ENCODE peak calls at places on chromosomes 5 and 9, in seven cellular contexts. H is iPS DF 6.9; O is substantia nigra; A is osteocyte; G is AG08396; L is Right ventricle myocardium superior; E is activated naive CD8-positive, alpha-beta T cell treated with anti-CD3 and anti-CD28 coated beads for 36 hours. U is an unnamed sample.

GRCh38 chr5:165029471-165029870 is 1524.1 kb downstream of the MAT2B start:
- DNase-seq in H (peak; percentile 27), O (no peak), A (no peak), G (no peak), L (no peak), E (no peak), U (peak; percentile 23)

GRCh38 chr5:131386779-131387178 is 122.9 kb downstream of the CDC42SE2 start:
- DNase-seq in H (no peak), O (no peak), A (no peak), G (no peak), L (no peak), E (no peak), U (no peak)

GRCh38 chr9:34505370-34506120 is 17.2 kb downstream of the ENHO start:
- DNase-seq in H (no peak), O (no peak), A (no peak), G (no peak), L (no peak), E (no peak), U (no peak)

GRCh38 chr9:83066771-83067170 is 3.8 kb upstream of the RASEF start:
- DNase-seq in H (no peak), O (no peak), A (no peak), G (peak; percentile 60), L (no peak), E (no peak), U (no peak)

GRCh38 chr5:3214838-3215374 is 380.7 kb upstream of the IRX1 start:
- DNase-seq in H (no peak), O (no peak), A (peak; percentile 75), G (no peak), L (no peak), E (no peak), U (no peak)

GRCh38 chr9:113012492-113012891 is 500 bp upstream of the ZNF883 start:
- DNase-seq in H (no peak), O (no peak), A (no peak), G (no peak), L (no peak), E (no peak), U (no peak)

GRCh38 chr9:136014928-136015633 is 53.9 kb upstream of the UBAC1 start:
- DNase-seq in H (no peak), O (no peak), A (no peak), G (no peak), L (no peak), E (no peak), U (no peak)

GRCh38 chr5:141439411-141440141 is 9.3 kb downstream of the PCDHGA12 start:
- DNase-seq in H (no peak), O (no peak), A (no peak), G (no peak), L (no peak), E (no peak), U (no peak)

GRCh38 chr5:43309657-43310056 is 3.6 kb downstream of the HMGCS1 start:
- DNase-seq in H (no peak), O (no peak), A (no peak), G (no peak), L (no peak), E (no peak), U (no peak)

GRCh38 chr9:79663878-79664277 is 92.1 kb downstream of the TLE4 start:
- DNase-seq in H (no peak), O (no peak), A (no peak), G (no peak), L (no peak), E (no peak), U (no peak)

GRCh38 chr9:36485647-36486453 is 85.8 kb upstream of the RNF38 start:
- DNase-seq in H (no peak), O (peak; percentile 9), A (no peak), G (no peak), L (no peak), E (no peak), U (no peak)

GRCh38 chr5:65880673-65881072 is 45.7 kb upstream of the ERBIN start:
- DNase-seq in H (no peak), O (no peak), A (no peak), G (no peak), L (no peak), E (no peak), U (no peak)

GRCh38 chr5:95664204-95664786 is 17.7 kb downstream of the RFESD start:
- DNase-seq in H (no peak), O (peak; percentile 5), A (no peak), G (peak; percentile 17), L (no peak), E (peak; percentile 4), U (peak; percentile 76)

GRCh38 chr5:171709930-171710329 is 75.7 kb upstream of the SMIM23 start:
- DNase-seq in H (no peak), O (no peak), A (peak; percentile 42), G (no peak), L (peak; percentile 57), E (no peak), U (no peak)

GRCh38 chr5:174837919-174838902 is 113.8 kb downstream of the MSX2 start:
- DNase-seq in H (peak; percentile 27), O (peak; percentile 5), A (no peak), G (no peak), L (no peak), E (no peak), U (peak; percentile 75)

GRCh38 chr5:78984020-78984610 is 995 bp downstream of the ARSB start:
- DNase-seq in H (no peak), O (no peak), A (no peak), G (peak; percentile 19), L (no peak), E (no peak), U (peak; percentile 65)

GRCh38 chr5:4905674-4906528 is 234.2 kb upstream of the ADAMTS16 start:
- DNase-seq in H (peak; percentile 4), O (peak; percentile 83), A (no peak), G (no peak), L (peak; percentile 84), E (no peak), U (peak; percentile 58)

GRCh38 chr9:111691686-111692329 is 30.4 kb downstream of the GNG10 start:
- DNase-seq in H (no peak), O (no peak), A (no peak), G (peak; percentile 8), L (no peak), E (no peak), U (peak; percentile 50)

GRCh38 chr5:74266836-74267235 is 373.7 kb downstream of the ENC1 start:
- DNase-seq in H (no peak), O (no peak), A (no peak), G (no peak), L (no peak), E (no peak), U (no peak)

GRCh38 chr9:107070591-107070990 is 207.6 kb downstream of the ZNF462 start:
- DNase-seq in H (no peak), O (no peak), A (no peak), G (no peak), L (no peak), E (no peak), U (no peak)

GRCh38 chr5:136054133-136054996 is 25.6 kb downstream of the TGFBI start:
- DNase-seq in H (no peak), O (no peak), A (no peak), G (no peak), L (no peak), E (no peak), U (no peak)